ENCODE peak calls at places on chromosome 13, in seven cellular contexts. One of them, this sample, is unnamed.

GRCh38 chr13:43355774-43356173 is 332.4 kb downstream of the DNAJC15 start:
- ATAC-seq in A549: no peak
- ATAC-seq in activated CD8-positive, alpha-beta T cell treated with anti-CD3 and anti-CD28 coated beads for 36 hours: no peak
- ATAC-seq in HCT116: no peak
- ATAC-seq in mucosa of descending colon: no peak
- ATAC-seq in effector memory CD8-positive, alpha-beta T cell: no peak
- ATAC-seq in CD4-positive, alpha-beta T cell: no peak
- ATAC-seq in this sample: no peak

GRCh38 chr13:51643882-51644281 is 59.6 kb downstream of the WDFY2 start:
- ATAC-seq in A549: peak; percentile 72
- ATAC-seq in activated CD8-positive, alpha-beta T cell treated with anti-CD3 and anti-CD28 coated beads for 36 hours: no peak
- ATAC-seq in HCT116: peak; percentile 92
- ATAC-seq in mucosa of descending colon: no peak
- ATAC-seq in effector memory CD8-positive, alpha-beta T cell: no peak
- ATAC-seq in CD4-positive, alpha-beta T cell: no peak
- ATAC-seq in this sample: peak; percentile 47

GRCh38 chr13:101623469-101624209 is 171.2 kb downstream of the ITGBL1 start:
- ATAC-seq in A549: no peak
- ATAC-seq in activated CD8-positive, alpha-beta T cell treated with anti-CD3 and anti-CD28 coated beads for 36 hours: no peak
- ATAC-seq in HCT116: no peak
- ATAC-seq in mucosa of descending colon: peak; percentile 79
- ATAC-seq in effector memory CD8-positive, alpha-beta T cell: no peak
- ATAC-seq in CD4-positive, alpha-beta T cell: no peak
- ATAC-seq in this sample: no peak

GRCh38 chr13:44758595-44759221 is 182.6 kb upstream of the TSC22D1 start:
- ATAC-seq in A549: peak; percentile 62
- ATAC-seq in activated CD8-positive, alpha-beta T cell treated with anti-CD3 and anti-CD28 coated beads for 36 hours: peak; percentile 88
- ATAC-seq in HCT116: peak; percentile 58
- ATAC-seq in mucosa of descending colon: peak; percentile 70
- ATAC-seq in effector memory CD8-positive, alpha-beta T cell: peak; percentile 12
- ATAC-seq in CD4-positive, alpha-beta T cell: no peak
- ATAC-seq in this sample: peak; percentile 93

GRCh38 chr13:40271511-40271910 is 394.9 kb downstream of the FOXO1 start:
- ATAC-seq in A549: no peak
- ATAC-seq in activated CD8-positive, alpha-beta T cell treated with anti-CD3 and anti-CD28 coated beads for 36 hours: no peak
- ATAC-seq in HCT116: no peak
- ATAC-seq in mucosa of descending colon: no peak
- ATAC-seq in effector memory CD8-positive, alpha-beta T cell: no peak
- ATAC-seq in CD4-positive, alpha-beta T cell: no peak
- ATAC-seq in this sample: no peak

GRCh38 chr13:30355405-30355741 is 48.0 kb upstream of the KATNAL1 start:
- ATAC-seq in A549: no peak
- ATAC-seq in activated CD8-positive, alpha-beta T cell treated with anti-CD3 and anti-CD28 coated beads for 36 hours: peak; percentile 96
- ATAC-seq in HCT116: peak; percentile 62
- ATAC-seq in mucosa of descending colon: peak; percentile 52
- ATAC-seq in effector memory CD8-positive, alpha-beta T cell: peak; percentile 65
- ATAC-seq in CD4-positive, alpha-beta T cell: peak; percentile 46
- ATAC-seq in this sample: peak; percentile 41

GRCh38 chr13:99559560-99559959 is 58.3 kb downstream of the TM9SF2 start:
- ATAC-seq in A549: no peak
- ATAC-seq in activated CD8-positive, alpha-beta T cell treated with anti-CD3 and anti-CD28 coated beads for 36 hours: no peak
- ATAC-seq in HCT116: no peak
- ATAC-seq in mucosa of descending colon: no peak
- ATAC-seq in effector memory CD8-positive, alpha-beta T cell: no peak
- ATAC-seq in CD4-positive, alpha-beta T cell: no peak
- ATAC-seq in this sample: no peak

GRCh38 chr13:21541271-21541670 is 62.7 kb downstream of the MICU2 start:
- ATAC-seq in A549: no peak
- ATAC-seq in activated CD8-positive, alpha-beta T cell treated with anti-CD3 and anti-CD28 coated beads for 36 hours: no peak
- ATAC-seq in HCT116: no peak
- ATAC-seq in mucosa of descending colon: no peak
- ATAC-seq in effector memory CD8-positive, alpha-beta T cell: no peak
- ATAC-seq in CD4-positive, alpha-beta T cell: no peak
- ATAC-seq in this sample: no peak

GRCh38 chr13:46531953-46532352 is 21.0 kb upstream of the LRCH1 start:
- ATAC-seq in A549: peak; percentile 17
- ATAC-seq in activated CD8-positive, alpha-beta T cell treated with anti-CD3 and anti-CD28 coated beads for 36 hours: peak; percentile 21
- ATAC-seq in HCT116: no peak
- ATAC-seq in mucosa of descending colon: no peak
- ATAC-seq in effector memory CD8-positive, alpha-beta T cell: no peak
- ATAC-seq in CD4-positive, alpha-beta T cell: no peak
- ATAC-seq in this sample: no peak

GRCh38 chr13:19172647-19173030 is 9.0 kb downstream of the TUBA3C start:
- ATAC-seq in A549: no peak
- ATAC-seq in activated CD8-positive, alpha-beta T cell treated with anti-CD3 and anti-CD28 coated beads for 36 hours: no peak
- ATAC-seq in HCT116: no peak
- ATAC-seq in mucosa of descending colon: no peak
- ATAC-seq in effector memory CD8-positive, alpha-beta T cell: no peak
- ATAC-seq in CD4-positive, alpha-beta T cell: no peak
- ATAC-seq in this sample: no peak

GRCh38 chr13:50406831-50407230 is 391.6 kb downstream of the KCNRG start:
- ATAC-seq in A549: no peak
- ATAC-seq in activated CD8-positive, alpha-beta T cell treated with anti-CD3 and anti-CD28 coated beads for 36 hours: no peak
- ATAC-seq in HCT116: no peak
- ATAC-seq in mucosa of descending colon: no peak
- ATAC-seq in effector memory CD8-positive, alpha-beta T cell: no peak
- ATAC-seq in CD4-positive, alpha-beta T cell: no peak
- ATAC-seq in this sample: no peak

GRCh38 chr13:86830046-86830445 is 841.1 kb upstream of the SLITRK5 start:
- ATAC-seq in A549: no peak
- ATAC-seq in activated CD8-positive, alpha-beta T cell treated with anti-CD3 and anti-CD28 coated beads for 36 hours: no peak
- ATAC-seq in HCT116: no peak
- ATAC-seq in mucosa of descending colon: no peak
- ATAC-seq in effector memory CD8-positive, alpha-beta T cell: no peak
- ATAC-seq in CD4-positive, alpha-beta T cell: no peak
- ATAC-seq in this sample: no peak

GRCh38 chr13:95784161-95784880 is 107.4 kb downstream of the DNAJC3 start:
- ATAC-seq in A549: peak; percentile 71
- ATAC-seq in activated CD8-positive, alpha-beta T cell treated with anti-CD3 and anti-CD28 coated beads for 36 hours: no peak
- ATAC-seq in HCT116: peak; percentile 54
- ATAC-seq in mucosa of descending colon: peak; percentile 33
- ATAC-seq in effector memory CD8-positive, alpha-beta T cell: no peak
- ATAC-seq in CD4-positive, alpha-beta T cell: no peak
- ATAC-seq in this sample: no peak

GRCh38 chr13:27131906-27132305 is 39.7 kb downstream of the USP12 start:
- ATAC-seq in A549: no peak
- ATAC-seq in activated CD8-positive, alpha-beta T cell treated with anti-CD3 and anti-CD28 coated beads for 36 hours: no peak
- ATAC-seq in HCT116: no peak
- ATAC-seq in mucosa of descending colon: no peak
- ATAC-seq in effector memory CD8-positive, alpha-beta T cell: no peak
- ATAC-seq in CD4-positive, alpha-beta T cell: no peak
- ATAC-seq in this sample: peak; percentile 57

GRCh38 chr13:30404207-30404606 is 18.1 kb upstream of the UBE2L5 start:
- ATAC-seq in A549: no peak
- ATAC-seq in activated CD8-positive, alpha-beta T cell treated with anti-CD3 and anti-CD28 coated beads for 36 hours: no peak
- ATAC-seq in HCT116: no peak
- ATAC-seq in mucosa of descending colon: no peak
- ATAC-seq in effector memory CD8-positive, alpha-beta T cell: no peak
- ATAC-seq in CD4-positive, alpha-beta T cell: no peak
- ATAC-seq in this sample: no peak

GRCh38 chr13:96229356-96229755 is 139.4 kb downstream of the HS6ST3 start:
- ATAC-seq in A549: peak; percentile 34
- ATAC-seq in activated CD8-positive, alpha-beta T cell treated with anti-CD3 and anti-CD28 coated beads for 36 hours: no peak
- ATAC-seq in HCT116: peak; percentile 91
- ATAC-seq in mucosa of descending colon: peak; percentile 51
- ATAC-seq in effector memory CD8-positive, alpha-beta T cell: no peak
- ATAC-seq in CD4-positive, alpha-beta T cell: no peak
- ATAC-seq in this sample: no peak

GRCh38 chr13:93246069-93246468 is 19.5 kb downstream of the GPC6 start:
- ATAC-seq in A549: no peak
- ATAC-seq in activated CD8-positive, alpha-beta T cell treated with anti-CD3 and anti-CD28 coated beads for 36 hours: no peak
- ATAC-seq in HCT116: no peak
- ATAC-seq in mucosa of descending colon: no peak
- ATAC-seq in effector memory CD8-positive, alpha-beta T cell: no peak
- ATAC-seq in CD4-positive, alpha-beta T cell: no peak
- ATAC-seq in this sample: no peak

GRCh38 chr13:44378277-44378676 is 4.7 kb downstream of the SERP2 start:
- ATAC-seq in A549: no peak
- ATAC-seq in activated CD8-positive, alpha-beta T cell treated with anti-CD3 and anti-CD28 coated beads for 36 hours: no peak
- ATAC-seq in HCT116: no peak
- ATAC-seq in mucosa of descending colon: no peak
- ATAC-seq in effector memory CD8-positive, alpha-beta T cell: no peak
- ATAC-seq in CD4-positive, alpha-beta T cell: no peak
- ATAC-seq in this sample: no peak

GRCh38 chr13:46606915-46607413 is 54.0 kb downstream of the LRCH1 start:
- ATAC-seq in A549: no peak
- ATAC-seq in activated CD8-positive, alpha-beta T cell treated with anti-CD3 and anti-CD28 coated beads for 36 hours: no peak
- ATAC-seq in HCT116: no peak
- ATAC-seq in mucosa of descending colon: no peak
- ATAC-seq in effector memory CD8-positive, alpha-beta T cell: no peak
- ATAC-seq in CD4-positive, alpha-beta T cell: no peak
- ATAC-seq in this sample: no peak

GRCh38 chr13:105202384-105202783 is 1333.1 kb downstream of the EFNB2 start:
- ATAC-seq in A549: no peak
- ATAC-seq in activated CD8-positive, alpha-beta T cell treated with anti-CD3 and anti-CD28 coated beads for 36 hours: no peak
- ATAC-seq in HCT116: peak; percentile 79
- ATAC-seq in mucosa of descending colon: no peak
- ATAC-seq in effector memory CD8-positive, alpha-beta T cell: no peak
- ATAC-seq in CD4-positive, alpha-beta T cell: no peak
- ATAC-seq in this sample: no peak

This sample was measured in esophagus mucosa.